ENCODE peak calls at places on chromosomes 16 and 17, in seven cellular contexts. P is AG04449; G is esophagus squamous epithelium; J is NCI-H1417; T is cardiac muscle cell; C is ELR; M is activated T-cell treated with anti-CD3 and anti-CD28 coated beads, Interleukin-2, amount 50 U/mL, for 4 hours. Y is an unnamed sample.
A peak's percentile ranks its signal among the peaks of the same experiment; 100 is the strongest.

GRCh38 chr16:46972971-46973456 is 460 bp downstream of the DNAJA2 start:
- DNase-seq in P (no peak), G (no peak), J (peak; percentile 76), T (peak; percentile 16), C (peak; percentile 56), M (peak; percentile 26), Y (peak; percentile 53)

GRCh38 chr16:49695782-49696413 is 160.0 kb downstream of the ZNF423 start:
- DNase-seq in P (no peak), G (no peak), J (no peak), T (no peak), C (no peak), M (no peak), Y (no peak)

GRCh38 chr17:44959821-44960523 is 8.1 kb downstream of the C1QL1 start:
- DNase-seq in P (no peak), G (no peak), J (no peak), T (no peak), C (no peak), M (peak; percentile 23), Y (no peak)

GRCh38 chr17:64572682-64573154 is 65.9 kb downstream of the CEP95 start:
- DNase-seq in P (peak; percentile 21), G (no peak), J (no peak), T (peak; percentile 54), C (peak; percentile 67), M (no peak), Y (no peak)

GRCh38 chr17:74601944-74602572 is 10.0 kb upstream of the CD300LD start:
- DNase-seq in P (no peak), G (no peak), J (peak; percentile 59), T (peak; percentile 70), C (peak; percentile 62), M (no peak), Y (no peak)

GRCh38 chr17:74045608-74046007 is 157.9 kb upstream of the RPL38 start:
- DNase-seq in P (no peak), G (no peak), J (peak; percentile 22), T (no peak), C (no peak), M (no peak), Y (no peak)

GRCh38 chr17:37081287-37081686 is 132.5 kb downstream of the AATF start:
- DNase-seq in P (no peak), G (no peak), J (no peak), T (peak; percentile 71), C (no peak), M (no peak), Y (no peak)

GRCh38 chr16:12321363-12321762 is 344.8 kb downstream of the SNX29 start:
- DNase-seq in P (no peak), G (no peak), J (no peak), T (no peak), C (no peak), M (no peak), Y (no peak)

GRCh38 chr17:60139438-60140285 is 10.1 kb upstream of the CA4 start:
- DNase-seq in P (no peak), G (no peak), J (no peak), T (peak; percentile 76), C (peak; percentile 74), M (peak; percentile 44), Y (peak; percentile 85)

GRCh38 chr16:56689171-56689570 is 6.9 kb downstream of the MT1X start:
- DNase-seq in P (no peak), G (no peak), J (no peak), T (no peak), C (peak; percentile 35), M (no peak), Y (no peak)

GRCh38 chr17:72465191-72466024 is 344.6 kb downstream of the SOX9 start:
- DNase-seq in P (peak; percentile 58), G (no peak), J (peak; percentile 90), T (peak; percentile 64), C (peak; percentile 100), M (no peak), Y (no peak)

Y was measured in left ventricle myocardium superior.